ENCODE peak calls at places on chromosomes 2 and 18, in six cellular contexts. X is tibial artery; M is brain microvascular endothelial cell; S is A673; U is left ventricle myocardium inferior; H is CD4-positive, alpha-beta T cell. T is an unnamed sample.
A peak's percentile ranks its signal among the peaks of the same experiment; 100 is the strongest.

GRCh38 chr2:165847001-165847400 is 53.0 kb upstream of the GALNT3 start:
- DNase-seq in S (peak; percentile 24), X (no peak), M (no peak), H (no peak), U (no peak), T (no peak)

GRCh38 chr2:207206001-207206400 is 40.3 kb upstream of the KLF7 start:
- DNase-seq in S (no peak), U (no peak), H (no peak), X (no peak), M (no peak), T (no peak)

GRCh38 chr18:76658627-76659026 is 163.6 kb upstream of the ZNF516 start:
- DNase-seq in M (no peak), H (no peak), S (peak; percentile 43), U (no peak), X (no peak), T (no peak)

GRCh38 chr2:239295377-239296019 is 105.3 kb downstream of the HDAC4 start:
- DNase-seq in U (no peak), H (no peak), X (no peak), S (no peak), M (no peak), T (no peak)

GRCh38 chr18:35051978-35052377 is 10.8 kb downstream of the MAPRE2 start:
- DNase-seq in X (no peak), H (no peak), S (no peak), U (no peak), M (no peak), T (no peak)

GRCh38 chr2:157404363-157404762 is 39.5 kb downstream of the CYTIP start:
- DNase-seq in U (no peak), M (no peak), S (no peak), H (peak; percentile 66), X (no peak), T (no peak)

GRCh38 chr2:3414133-3414856 is 34.8 kb downstream of the TRAPPC12 start:
- DNase-seq in H (no peak), X (no peak), U (no peak), S (no peak), M (no peak), T (no peak)

GRCh38 chr18:77063256-77063655 is 69.3 kb downstream of the MBP start:
- DNase-seq in U (no peak), H (peak; percentile 68), M (peak; percentile 97), X (no peak), S (no peak), T (no peak)

GRCh38 chr2:120347387-120348010 is 1.6 kb downstream of the INHBB start:
- DNase-seq in U (no peak), S (no peak), X (no peak), H (no peak), M (no peak), T (no peak)

GRCh38 chr2:43100883-43101662 is 125.3 kb downstream of the ZFP36L2 start:
- DNase-seq in S (peak; percentile 41), X (peak; percentile 51), U (peak; percentile 76), H (no peak), M (no peak), T (no peak)

GRCh38 chr2:47307066-47307465 is 95.9 kb upstream of the MSH2 start:
- DNase-seq in U (no peak), M (no peak), S (no peak), H (no peak), X (no peak), T (no peak)
- H3K27ac ChIP-seq in U (no peak overlapping the region), M (no peak overlapping the region), S (no peak overlapping the region), H (no peak overlapping the region), X (no peak overlapping the region), T (no peak overlapping the region)

DNA sequence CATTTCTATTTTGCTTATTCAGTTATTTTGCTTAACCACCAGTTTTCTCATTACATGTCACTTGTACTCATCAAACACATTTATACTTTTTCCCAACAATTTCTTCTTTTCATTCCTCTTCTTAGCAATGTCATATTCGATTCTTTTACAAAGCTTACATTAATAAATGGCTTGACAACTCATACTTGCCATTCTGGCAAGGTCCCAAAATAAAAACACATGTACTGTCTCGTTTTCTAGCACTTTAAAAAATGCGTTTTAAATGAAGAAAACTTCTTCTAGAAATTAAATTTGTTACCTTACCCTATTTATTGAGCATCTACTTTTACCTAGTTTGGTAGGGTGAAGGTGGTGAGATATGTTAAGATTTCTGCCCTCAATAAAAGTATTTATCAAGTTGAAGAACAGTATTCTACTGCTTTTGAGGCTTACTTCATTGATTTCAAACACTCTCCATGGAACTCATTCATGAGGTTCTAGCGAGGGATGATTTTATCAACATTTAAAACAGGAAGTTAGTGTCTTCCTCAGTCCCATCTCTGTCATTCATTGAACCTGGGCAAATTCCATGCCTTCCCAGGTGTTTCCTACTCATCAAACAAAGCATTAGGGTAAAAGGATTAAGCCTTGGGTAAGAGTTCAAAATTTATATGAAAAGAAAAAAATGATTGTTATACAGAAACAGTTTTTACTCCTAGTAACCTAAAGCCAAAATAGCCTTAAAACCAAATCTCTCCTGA is 52.6 kb downstream of the CALCRL start:
- DNase-seq in S (no peak), X (no peak), U (no peak), M (no peak), H (no peak), T (no peak)
- TF ChIP-seq CTCF in S (no peak), X (no peak), U (no peak), M (no peak), H (no peak), T (no peak)

GRCh38 chr2:111659361-111660281 is 224.4 kb downstream of the ANAPC1 start:
- DNase-seq in X (peak; percentile 87), H (no peak), U (peak; percentile 40), M (peak; percentile 80), S (peak; percentile 26), T (peak; percentile 89)
- H3K27ac ChIP-seq in X (peak overlapping the region; percentile 59), H (no peak overlapping the region), U (no peak overlapping the region), M (peak overlapping the region; percentile 51), S (no peak overlapping the region), T (no peak overlapping the region)

DNA sequence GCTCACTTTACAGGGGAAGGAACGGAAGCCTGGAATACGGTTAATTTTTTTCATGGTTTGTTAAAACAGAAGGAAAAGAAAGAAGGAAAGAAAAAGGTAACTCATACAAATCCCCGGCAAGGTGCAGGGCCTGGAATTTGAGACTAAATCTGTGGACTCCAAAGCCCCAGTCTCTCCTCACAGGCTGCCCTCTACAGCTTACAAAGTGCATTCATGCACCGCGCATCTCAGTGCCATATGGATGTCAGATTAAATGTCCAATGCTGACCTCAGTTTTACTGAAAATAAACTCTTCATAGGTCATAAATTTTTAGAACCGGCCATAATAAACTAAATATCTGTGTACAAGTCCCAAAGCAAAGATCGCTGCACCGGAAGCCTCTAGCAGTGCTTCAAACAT is 17.8 kb downstream of the ST6GAL2 start:
- DNase-seq in H (no peak), S (no peak), X (no peak), M (no peak), U (no peak), T (no peak)
- TF ChIP-seq CTCF in H (no peak), S (peak; percentile 31), X (peak; percentile 57), M (peak; percentile 67), U (peak; percentile 20), T (no peak)